ENCODE peak calls at places on chromosomes 11 and 22, in nine cellular contexts. N, K, O, P, B, H, I, F and A are unnamed samples.

GRCh38 chr11:88188251-88189030 is 13.2 kb upstream of the RAB38 start:
- DNase-seq in N (no peak), P (peak), H (no peak), F (no peak), I (no peak), O (no peak), B (peak), K (no peak), A (no peak)

GRCh38 chr22:29011200-29011867 is 50.3 kb downstream of the C22orf31 start:
- DNase-seq in P (no peak), N (no peak), K (peak), I (no peak), F (peak), O (no peak), H (peak), B (no peak), A (no peak)

GRCh38 chr11:111639226-111639925 is 37.1 kb downstream of the SIK2 start:
- DNase-seq in I (no peak), K (no peak), F (no peak), H (no peak), O (no peak), P (no peak), B (no peak), N (no peak), A (no peak)

GRCh38 chr11:105148241-105148640 is 8.7 kb upstream of the CARD18 start:
- DNase-seq in F (no peak), I (no peak), O (no peak), B (no peak), P (no peak), H (no peak), K (no peak), N (no peak), A (no peak)

GRCh38 chr11:135075740-135076139 is 663.7 kb upstream of the B3GAT1 start:
- DNase-seq in K (peak), P (peak), O (peak), H (peak), B (peak), F (no peak), I (peak), N (peak), A (peak)

GRCh38 chr22:49373801-49374226 is 453.9 kb downstream of the BRD1 start:
- DNase-seq in N (no peak), P (no peak), H (no peak), F (no peak), B (no peak), K (peak), I (no peak), O (no peak), A (no peak)

GRCh38 chr22:48444320-48445112 is 1383.2 kb downstream of the BRD1 start:
- DNase-seq in I (no peak), P (no peak), B (no peak), N (no peak), K (no peak), H (no peak), F (no peak), O (no peak), A (no peak)

GRCh38 chr11:95522871-95523270 is 266.7 kb downstream of the FAM76B start:
- DNase-seq in N (no peak), H (no peak), I (no peak), O (no peak), B (no peak), P (no peak), K (no peak), F (no peak), A (no peak)

GRCh38 chr11:45485070-45485716 is 180.2 kb downstream of the CHST1 start:
- DNase-seq in H (no peak), F (no peak), O (peak), N (no peak), K (no peak), P (no peak), I (no peak), B (no peak), A (no peak)

GRCh38 chr11:117259417-117259816 is 26.9 kb downstream of the RNF214 start:
- DNase-seq in I (no peak), H (no peak), O (no peak), B (peak), N (no peak), K (no peak), P (no peak), F (no peak), A (no peak)

GRCh38 chr11:60130496-60130895 is 42.0 kb downstream of the MS4A2 start:
- DNase-seq in N (peak), H (peak), O (peak), I (no peak), F (peak), K (no peak), P (peak), B (peak), A (peak)

GRCh38 chr22:42621505-42622002 is 6.9 kb upstream of the POLDIP3 start:
- DNase-seq in K (peak), F (peak), H (peak), B (peak), P (peak), O (peak), N (no peak), I (no peak), A (peak)

GRCh38 chr11:8767466-8768142 is 85.0 kb downstream of the RPL27A start:
- DNase-seq in P (no peak), N (peak), F (no peak), B (no peak), K (no peak), I (no peak), O (no peak), H (no peak), A (no peak)

GRCh38 chr11:102940714-102941588 is 14.6 kb downstream of the MMP13 start:
- DNase-seq in H (peak), N (peak), I (no peak), F (peak), B (peak), K (no peak), O (peak), P (peak), A (peak)

GRCh38 chr11:1153951-1154487 is 3.7 kb upstream of the MUC5AC start:
- DNase-seq in K (peak), N (peak), I (no peak), B (peak), H (peak), O (peak), F (no peak), P (peak), A (peak)

GRCh38 chr11:42974510-42974909 is 337.3 kb upstream of the API5 start:
- DNase-seq in F (no peak), P (no peak), O (no peak), N (no peak), B (no peak), H (no peak), I (no peak), K (no peak), A (no peak)

GRCh38 chr22:24751518-24751917 is 23.0 kb downstream of the PIWIL3 start:
- DNase-seq in I (no peak), K (no peak), H (no peak), B (no peak), F (no peak), O (no peak), P (no peak), N (no peak), A (no peak)

GRCh38 chr11:295351-296205 is 3.7 kb downstream of the IFITM5 start:
- DNase-seq in F (no peak), P (no peak), I (no peak), K (peak), O (no peak), B (no peak), N (no peak), H (no peak), A (no peak)

GRCh38 chr11:109071712-109072524 is 350.1 kb upstream of the C11orf87 start:
- DNase-seq in O (no peak), I (no peak), N (no peak), P (no peak), H (no peak), B (peak), K (no peak), F (no peak), A (peak)

GRCh38 chr22:30178180-30179126 is 68.1 kb downstream of the LIF start:
- DNase-seq in P (no peak), K (no peak), N (no peak), H (no peak), F (no peak), B (no peak), I (no peak), O (peak), A (no peak)

GRCh38 chr11:19493446-19493845 is 219.2 kb upstream of the NAV2 start:
- DNase-seq in F (no peak), I (no peak), H (no peak), O (no peak), B (no peak), P (no peak), K (no peak), N (no peak), A (peak)

GRCh38 chr11:72430743-72431570 is 3.4 kb downstream of the CLPB start:
- DNase-seq in P (peak), H (peak), O (no peak), B (peak), I (no peak), F (no peak), N (no peak), K (no peak), A (peak)

GRCh38 chr22:27443315-27443714 is 358.2 kb downstream of the MN1 start:
- DNase-seq in I (no peak), O (no peak), N (peak), F (no peak), H (no peak), K (peak), P (no peak), B (no peak), A (no peak)

GRCh38 chr22:37122598-37123180 is 13.2 kb upstream of the TMPRSS6 start:
- DNase-seq in N (no peak), I (no peak), K (no peak), H (no peak), P (no peak), B (no peak), O (no peak), F (no peak), A (no peak)

GRCh38 chr11:125351045-125351867 is 144.8 kb downstream of the FEZ1 start:
- DNase-seq in H (no peak), B (no peak), P (peak), F (no peak), I (no peak), O (no peak), K (no peak), N (no peak), A (no peak)

GRCh38 chr11:38384568-38384967 is 1786.5 kb upstream of the RAG2 start:
- DNase-seq in N (peak), P (no peak), H (no peak), K (no peak), B (no peak), F (no peak), I (no peak), O (no peak), A (no peak)

GRCh38 chr22:49303061-49303735 is 524.5 kb downstream of the BRD1 start:
- DNase-seq in H (no peak), I (no peak), K (peak), N (no peak), O (no peak), P (no peak), F (no peak), B (no peak), A (no peak)

GRCh38 chr11:16815047-16815767 is 76.8 kb downstream of the C11orf58 start:
- DNase-seq in P (peak), I (no peak), B (peak), K (peak), H (no peak), F (no peak), N (no peak), O (no peak), A (no peak)

GRCh38 chr22:49535126-49535525 is 292.5 kb downstream of the BRD1 start:
- DNase-seq in F (no peak), K (no peak), I (no peak), B (no peak), H (no peak), N (no peak), P (no peak), O (no peak), A (no peak)

GRCh38 chr11:92941676-92942571 is 27.5 kb upstream of the MTNR1B start:
- DNase-seq in B (peak), F (peak), N (peak), P (peak), I (no peak), H (peak), O (peak), K (no peak), A (peak)

GRCh38 chr11:61983419-61983818 is 16.0 kb upstream of the FTH1 start:
- DNase-seq in K (no peak), I (no peak), N (no peak), O (no peak), B (no peak), F (no peak), H (no peak), P (no peak), A (no peak)
- H3K4me3 ChIP-seq in K (no peak), I (no peak), N (no peak), O (no peak), B (no peak), F (no peak), H (no peak), P (no peak), A (no peak)

GRCh38 chr11:57349491-57350274 is 11.5 kb downstream of the P2RX3 start:
- DNase-seq in B (peak), I (peak), P (peak), F (peak), N (no peak), H (peak), K (peak), O (peak), A (peak)
- H3K27ac ChIP-seq in B (no peak), I (no peak), P (no peak), F (no peak), N (no peak), H (no peak), K (no peak), O (no peak), A (no peak)

GRCh38 chr22:20418211-20418788 is 19.3 kb downstream of the SCARF2 start:
- DNase-seq in O (peak), P (peak), H (peak), K (peak), I (peak), F (peak), N (no peak), B (peak), A (peak)
- H3K4me3 ChIP-seq in O (peak), P (peak), H (peak), K (no peak), I (peak), F (peak), N (peak), B (peak), A (peak)

GRCh38 chr11:67631853-67632174 is 2.1 kb upstream of the NUDT8 start:
- DNase-seq in I (no peak), F (no peak), B (no peak), O (no peak), N (no peak), P (no peak), K (no peak), H (no peak), A (no peak)

GRCh38 chr11:67634366-67635230 is 4.9 kb upstream of the NUDT8 start:
- DNase-seq in H (no peak), P (no peak), B (no peak), K (no peak), N (no peak), O (no peak), F (no peak), I (no peak), A (no peak)

GRCh38 chr11:67633758-67634365 is 4.1 kb upstream of the NUDT8 start:
- DNase-seq in B (no peak), N (no peak), O (no peak), P (no peak), H (no peak), I (no peak), K (no peak), F (no peak), A (no peak)

GRCh38 chr11:67632175-67632981 is 2.6 kb upstream of the NUDT8 start:
- DNase-seq in I (no peak), O (no peak), B (no peak), P (no peak), K (peak), N (no peak), H (no peak), F (no peak), A (no peak)

GRCh38 chr11:67632982-67633755 is 3.4 kb upstream of the NUDT8 start:
- DNase-seq in F (no peak), K (no peak), I (no peak), N (no peak), P (no peak), O (no peak), B (no peak), H (no peak), A (no peak)
- H3K27ac ChIP-seq in F (no peak), K (no peak), I (no peak), N (no peak), P (no peak), O (no peak), B (no peak), H (no peak), A (no peak)

GRCh38 chr22:38698407-38699094 is 2.2 kb downstream of the JOSD1 start:
- DNase-seq in K (no peak), F (no peak), B (no peak), H (no peak), N (no peak), O (no peak), I (no peak), P (no peak), A (no peak)
- H3K4me3 ChIP-seq in K (peak), F (peak), B (no peak), H (peak), N (peak), O (peak), I (no peak), P (peak), A (no peak)

GRCh38 chr22:50714631-50715179 is 23.3 kb upstream of the ACR start:
- DNase-seq in F (no peak), I (no peak), B (no peak), K (peak), P (no peak), O (no peak), N (no peak), H (no peak), A (no peak)

GRCh38 chr22:50714150-50714549 is 23.9 kb upstream of the ACR start:
- DNase-seq in N (no peak), P (no peak), B (no peak), H (no peak), O (no peak), F (no peak), K (peak), I (no peak), A (no peak)

GRCh38 chr22:50716291-50717024 is 21.5 kb upstream of the ACR start:
- DNase-seq in B (no peak), H (no peak), P (no peak), I (no peak), N (no peak), K (peak), F (no peak), O (no peak), A (no peak)

GRCh38 chr22:50715250-50715649 is 22.8 kb upstream of the ACR start:
- DNase-seq in N (no peak), K (peak), P (no peak), H (no peak), O (no peak), F (no peak), B (no peak), I (no peak), A (no peak)

DNA sequence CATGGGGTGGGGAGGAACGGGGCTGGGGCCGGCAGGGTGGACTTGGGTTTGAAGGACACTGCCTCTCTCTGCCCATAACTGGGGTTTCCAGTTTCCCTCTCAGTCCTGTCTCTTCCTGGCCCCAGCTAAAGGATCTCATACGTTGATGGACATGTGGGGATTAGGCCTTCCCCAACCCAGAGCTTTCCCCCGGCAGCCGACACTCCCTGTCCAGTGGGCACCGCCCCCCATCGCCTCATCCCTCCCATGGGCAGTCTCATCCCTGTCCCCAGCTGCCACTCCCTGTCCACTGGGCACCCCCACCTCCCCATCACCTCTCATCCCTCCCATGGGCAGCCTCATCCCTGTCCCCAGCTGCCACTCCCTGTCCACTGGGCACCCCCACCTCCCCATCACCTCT is 22.2 kb upstream of the ACR start:
- DNase-seq in I (no peak), F (no peak), N (no peak), K (peak), H (no peak), P (no peak), O (no peak), B (no peak), A (no peak)
- H3K27ac ChIP-seq in I (no peak), F (no peak), N (no peak), K (no peak), H (no peak), P (no peak), O (no peak), B (no peak), A (no peak)